ENCODE peak calls at places on chromosomes 11 and 22, in seven cellular contexts. A is H1, J is trophoblast cell, E is mesendoderm, Q is neuronal stem cell, W is mesenchymal stem cell, H is H9. Z is an unnamed sample.

GRCh38 chr11:19686234-19686633 is 26.4 kb upstream of the NAV2 start:
- DNase-seq in A (no peak), J (no peak), E (no peak), Q (no peak), W (no peak), H (no peak), Z (no peak)

GRCh38 chr22:24952837-24953293 is 349 bp downstream of the KIAA1671 start:
- DNase-seq in A (no peak), J (peak; percentile 62), E (peak; percentile 93), Q (peak; percentile 65), W (peak; percentile 86), H (peak; percentile 81), Z (peak; percentile 7)

GRCh38 chr11:79055866-79056632 is 384.8 kb downstream of the TENM4 start:
- DNase-seq in A (no peak), J (no peak), E (no peak), Q (no peak), W (no peak), H (no peak), Z (peak; percentile 79)

GRCh38 chr11:36073411-36074203 is 129.7 kb downstream of the LDLRAD3 start:
- DNase-seq in A (no peak), J (no peak), E (no peak), Q (no peak), W (peak; percentile 83), H (no peak), Z (peak; percentile 92)

GRCh38 chr11:108025387-108026080 is 16.8 kb downstream of the CUL5 start:
- DNase-seq in A (no peak), J (no peak), E (no peak), Q (no peak), W (peak; percentile 76), H (no peak), Z (peak; percentile 52)

GRCh38 chr11:60830478-60831142 is 11.3 kb upstream of the CCDC86 start:
- DNase-seq in A (no peak), J (no peak), E (no peak), Q (no peak), W (no peak), H (no peak), Z (no peak)

GRCh38 chr11:93585758-93586157 is 42.6 kb upstream of the SMCO4 start:
- DNase-seq in A (no peak), J (peak; percentile 60), E (peak; percentile 40), Q (no peak), W (peak; percentile 83), H (no peak), Z (peak; percentile 73)

GRCh38 chr22:40684728-40685127 is 5.4 kb downstream of the MCHR1 start:
- DNase-seq in A (peak; percentile 57), J (no peak), E (peak; percentile 88), Q (no peak), W (no peak), H (peak; percentile 92), Z (no peak)

GRCh38 chr11:29321293-29322132 is 695.3 kb downstream of the KCNA4 start:
- DNase-seq in A (no peak), J (no peak), E (no peak), Q (no peak), W (no peak), H (no peak), Z (peak; percentile 94)

GRCh38 chr11:11510939-11511338 is 110.9 kb downstream of the GALNT18 start:
- DNase-seq in A (no peak), J (peak; percentile 34), E (no peak), Q (peak; percentile 47), W (no peak), H (no peak), Z (peak; percentile 17)

GRCh38 chr11:119108151-119108856 is 1.2 kb downstream of the C2CD2L start:
- DNase-seq in A (no peak), J (peak; percentile 80), E (peak; percentile 75), Q (no peak), W (peak; percentile 28), H (peak; percentile 58), Z (peak; percentile 27)

GRCh38 chr11:109037856-109038780 is 373.2 kb downstream of the DDX10 start:
- DNase-seq in A (no peak), J (no peak), E (no peak), Q (no peak), W (no peak), H (no peak), Z (peak; percentile 61)

GRCh38 chr11:73376803-73377629 is 817 bp downstream of the RELT start:
- DNase-seq in A (no peak), J (peak; percentile 63), E (peak; percentile 74), Q (no peak), W (peak; percentile 96), H (no peak), Z (peak; percentile 72)

GRCh38 chr11:59778122-59778521 is 22.9 kb downstream of the STX3 start:
- DNase-seq in A (no peak), J (no peak), E (no peak), Q (no peak), W (no peak), H (no peak), Z (no peak)

GRCh38 chr11:5336331-5336730 is 7.0 kb downstream of the OR51B5 start:
- DNase-seq in A (no peak), J (no peak), E (no peak), Q (no peak), W (peak; percentile 36), H (no peak), Z (peak; percentile 76)

GRCh38 chr11:45243931-45244330 is 42.2 kb downstream of the SYT13 start:
- DNase-seq in A (no peak), J (no peak), E (no peak), Q (no peak), W (no peak), H (no peak), Z (no peak)

GRCh38 chr11:45237666-45238348 is 48.3 kb downstream of the SYT13 start:
- DNase-seq in A (no peak), J (no peak), E (no peak), Q (no peak), W (no peak), H (no peak), Z (no peak)

GRCh38 chr11:45234306-45235006 is 51.7 kb downstream of the SYT13 start:
- DNase-seq in A (no peak), J (no peak), E (no peak), Q (no peak), W (no peak), H (no peak), Z (no peak)

GRCh38 chr11:45238724-45239123 is 47.4 kb downstream of the SYT13 start:
- DNase-seq in A (no peak), J (peak; percentile 23), E (no peak), Q (no peak), W (peak; percentile 48), H (no peak), Z (peak; percentile 84)

GRCh38 chr11:45239733-45240132 is 46.4 kb downstream of the SYT13 start:
- DNase-seq in A (no peak), J (no peak), E (no peak), Q (no peak), W (no peak), H (no peak), Z (no peak)
- H2BK120ac ChIP-seq in A (no peak overlapping the region), J (no peak overlapping the region), E (no peak overlapping the region), Q (no peak overlapping the region), W (no peak overlapping the region), H (no peak overlapping the region), Z (no peak overlapping the region)

DNA sequence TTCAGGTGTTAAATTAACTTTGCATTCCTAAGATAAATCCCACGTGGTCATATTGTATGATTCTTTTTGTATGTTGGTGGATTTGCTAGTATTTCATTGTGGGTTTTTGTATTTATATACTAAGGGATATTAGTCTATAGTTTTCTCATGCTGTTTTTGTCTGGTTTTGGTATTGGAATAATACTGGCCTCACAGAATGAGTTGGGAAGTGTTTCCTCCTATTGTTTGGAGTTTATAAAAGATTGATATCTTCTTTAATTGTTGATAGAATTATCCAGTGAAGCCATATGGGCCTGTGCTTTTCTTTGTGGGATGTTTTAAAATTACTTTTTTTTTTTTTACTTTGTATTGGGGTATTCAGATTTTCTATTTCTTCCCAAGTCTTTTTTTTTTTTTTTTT is 59.8 kb downstream of the QSER1 start:
- DNase-seq in A (no peak), J (no peak), E (no peak), Q (no peak), W (no peak), H (no peak), Z (no peak)
- H2BK120ac ChIP-seq in A (no peak overlapping the region), J (no peak overlapping the region), E (no peak overlapping the region), Q (no peak overlapping the region), W (no peak overlapping the region), H (no peak overlapping the region), Z (no peak overlapping the region)

DNA sequence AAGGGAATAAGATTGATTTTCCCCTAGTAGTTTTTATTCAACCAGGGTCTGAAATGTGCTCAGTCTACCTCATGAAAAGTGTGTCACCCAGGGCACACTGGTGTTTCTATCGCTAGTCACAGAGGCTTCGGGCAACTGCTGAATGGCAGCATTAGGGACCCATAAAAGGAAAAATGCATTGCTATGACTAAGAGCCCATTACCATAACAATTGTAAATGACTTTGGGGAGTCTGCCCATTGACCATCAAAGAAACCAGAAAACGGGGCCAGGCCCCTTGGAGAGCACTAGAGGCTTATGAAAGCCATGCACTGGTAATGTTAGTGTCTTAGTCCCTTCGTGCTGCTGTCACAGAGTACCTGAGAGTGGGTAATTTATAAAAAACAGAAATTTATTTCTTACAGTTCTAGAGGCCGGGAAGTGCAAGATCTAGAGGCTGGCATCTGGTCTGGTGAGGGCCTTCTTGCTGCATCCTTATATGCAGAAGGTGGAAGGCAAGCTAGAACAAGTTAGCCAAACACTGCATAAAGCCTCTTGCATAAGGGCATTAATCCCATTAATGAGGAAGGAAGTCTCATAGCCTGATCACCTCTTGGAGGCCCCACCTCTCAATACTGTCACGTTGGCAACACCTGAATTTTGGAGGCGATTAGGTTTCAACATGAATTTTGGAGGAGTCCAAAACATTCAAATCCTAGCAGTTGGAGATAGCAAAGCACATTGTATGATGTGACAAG is 306.7 kb downstream of the ST3GAL4 start:
- DNase-seq in A (no peak), J (no peak), E (no peak), Q (no peak), W (no peak), H (no peak), Z (no peak)
- H2BK120ac ChIP-seq in A (no peak overlapping the region), J (no peak overlapping the region), E (no peak overlapping the region), Q (no peak overlapping the region), W (no peak overlapping the region), H (no peak overlapping the region), Z (no peak overlapping the region)

GRCh38 chr22:35482974-35483373 is 57.7 kb upstream of the RASD2 start:
- DNase-seq in A (no peak), J (no peak), E (no peak), Q (no peak), W (no peak), H (no peak), Z (no peak)

GRCh38 chr22:35486116-35486631 is 54.5 kb upstream of the RASD2 start:
- DNase-seq in A (no peak), J (no peak), E (no peak), Q (no peak), W (no peak), H (no peak), Z (no peak)

GRCh38 chr22:35482311-35482710 is 58.3 kb upstream of the RASD2 start:
- DNase-seq in A (no peak), J (peak; percentile 20), E (no peak), Q (no peak), W (no peak), H (no peak), Z (no peak)

GRCh38 chr22:35484651-35485372 is 55.8 kb upstream of the RASD2 start:
- DNase-seq in A (no peak), J (no peak), E (no peak), Q (no peak), W (peak; percentile 24), H (no peak), Z (peak; percentile 71)

DNA sequence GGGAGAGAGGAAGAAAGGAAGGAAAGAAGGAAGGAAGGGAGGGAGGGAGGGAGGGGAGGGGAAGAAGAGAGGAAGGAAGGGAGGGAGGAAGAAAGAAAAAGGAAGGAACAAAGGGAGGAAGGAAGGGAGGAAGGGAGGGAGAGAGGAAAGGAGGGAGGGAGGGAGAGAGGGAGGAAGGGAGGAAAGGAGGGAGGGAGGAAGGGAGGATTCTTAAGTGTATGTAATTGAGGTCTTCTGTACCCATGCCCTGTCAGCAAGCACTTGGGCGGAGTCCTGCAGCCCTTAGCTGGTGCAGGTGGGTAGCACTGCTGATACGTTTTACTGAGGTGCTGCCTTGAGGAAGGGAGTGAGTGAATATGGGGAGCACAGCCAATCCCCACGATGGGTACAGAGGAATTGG is 56.9 kb upstream of the RASD2 start:
- DNase-seq in A (no peak), J (no peak), E (no peak), Q (no peak), W (no peak), H (no peak), Z (no peak)
- H2BK120ac ChIP-seq in A (no peak overlapping the region), J (no peak overlapping the region), E (no peak overlapping the region), Q (no peak overlapping the region), W (no peak overlapping the region), H (no peak overlapping the region), Z (no peak overlapping the region)

Z was measured in IMR-90.